ENCODE peak calls at places on chromosome 21, in eight cellular contexts. J is NB4, X is transverse colon, H is psoas muscle, D is astrocyte, M is HCT116, U is heart left ventricle, C is AG04450. Z is an unnamed sample.

GRCh38 chr21:25790122-25790951 is 55.6 kb downstream of the GABPA start:
- DNase-seq in J (peak; percentile 40), U (no peak), X (no peak), C (no peak), H (no peak), M (peak; percentile 34), D (peak; percentile 16), Z (peak; percentile 42)

GRCh38 chr21:42654179-42654912 is 925 bp downstream of the PDE9A start:
- DNase-seq in C (no peak), X (no peak), J (peak; percentile 78), H (no peak), M (no peak), D (no peak), U (no peak), Z (peak; percentile 18)

GRCh38 chr21:32253215-32253641 is 25.6 kb downstream of the MIS18A start:
- DNase-seq in H (peak; percentile 30), J (no peak), X (no peak), U (peak; percentile 70), M (no peak), D (peak; percentile 64), C (peak; percentile 18), Z (no peak)

GRCh38 chr21:46423546-46424061 is 35.1 kb upstream of the DIP2A start:
- DNase-seq in X (no peak), H (no peak), J (peak; percentile 38), C (no peak), M (no peak), D (no peak), U (no peak), Z (no peak)

GRCh38 chr21:41621523-41621922 is 113.6 kb upstream of the TMPRSS2 start:
- DNase-seq in H (peak; percentile 29), C (no peak), M (no peak), X (no peak), U (no peak), D (no peak), J (no peak), Z (no peak)

GRCh38 chr21:32241434-32241785 is 37.4 kb downstream of the MIS18A start:
- DNase-seq in X (no peak), J (no peak), D (no peak), C (no peak), U (no peak), M (no peak), H (no peak), Z (peak; percentile 2)

GRCh38 chr21:26136686-26137085 is 33.9 kb downstream of the APP start:
- DNase-seq in C (no peak), M (no peak), D (peak; percentile 42), U (no peak), J (no peak), X (no peak), H (no peak), Z (peak; percentile 91)

GRCh38 chr21:41953249-41953830 is 478 bp downstream of the C2CD2 start:
- DNase-seq in M (no peak), X (peak; percentile 26), J (no peak), D (no peak), U (peak; percentile 40), H (peak; percentile 44), C (no peak), Z (no peak)

GRCh38 chr21:41477641-41478318 is 30.2 kb downstream of the TMPRSS2 start:
- DNase-seq in H (no peak), C (no peak), X (no peak), J (no peak), D (peak; percentile 18), U (no peak), M (no peak), Z (no peak)

GRCh38 chr21:45971487-45972352 is 9.8 kb upstream of the COL6A1 start:
- DNase-seq in X (peak; percentile 35), C (peak; percentile 70), U (peak; percentile 73), M (no peak), J (no peak), H (peak; percentile 79), D (peak; percentile 43), Z (no peak)

GRCh38 chr21:41972511-41973205 is 18.8 kb upstream of the C2CD2 start:
- DNase-seq in C (no peak), U (peak; percentile 16), D (no peak), H (no peak), X (no peak), M (no peak), J (no peak), Z (no peak)

GRCh38 chr21:20523191-20523590 is 475.0 kb upstream of the NCAM2 start:
- DNase-seq in H (no peak), U (no peak), C (no peak), M (no peak), D (no peak), X (no peak), J (no peak), Z (no peak)

GRCh38 chr21:30882907-30883597 is 1.7 kb upstream of the KRTAP11-1 start:
- DNase-seq in D (no peak), X (no peak), C (no peak), H (no peak), M (no peak), J (no peak), U (no peak), Z (no peak)

GRCh38 chr21:42157606-42158310 is 61.2 kb upstream of the ABCG1 start:
- DNase-seq in U (no peak), C (no peak), M (no peak), J (no peak), H (no peak), D (no peak), X (no peak), Z (no peak)

GRCh38 chr21:16713331-16714114 is 799.3 kb upstream of the CXADR start:
- DNase-seq in M (no peak), U (no peak), H (no peak), X (no peak), D (peak; percentile 7), C (no peak), J (peak; percentile 1), Z (no peak)

GRCh38 chr21:45558044-45558721 is 15.9 kb upstream of the SLC19A1 start:
- DNase-seq in M (no peak), C (no peak), U (peak; percentile 6), H (no peak), D (no peak), X (no peak), J (no peak), Z (no peak)

GRCh38 chr21:45642122-45642813 is 1.3 kb upstream of the PCBP3 start:
- DNase-seq in H (peak; percentile 26), X (no peak), J (peak; percentile 20), C (no peak), M (no peak), U (no peak), D (no peak), Z (no peak)

GRCh38 chr21:15415541-15416261 is 314.1 kb upstream of the USP25 start:
- DNase-seq in X (no peak), C (no peak), J (no peak), U (no peak), D (peak; percentile 74), H (no peak), M (no peak), Z (no peak)

GRCh38 chr21:27476696-27477095 is 509.8 kb upstream of the ADAMTS5 start:
- DNase-seq in U (no peak), M (no peak), X (no peak), J (no peak), H (no peak), C (peak; percentile 7), D (no peak), Z (no peak)

GRCh38 chr21:42424848-42425602 is 21.3 kb downstream of the UBASH3A start:
- DNase-seq in U (no peak), H (no peak), D (no peak), X (peak; percentile 39), M (no peak), C (no peak), J (peak; percentile 89), Z (peak; percentile 76)

GRCh38 chr21:45863751-45864150 is 117.8 kb upstream of the COL6A1 start:
- DNase-seq in M (no peak), J (no peak), D (no peak), C (no peak), H (no peak), U (no peak), X (no peak), Z (no peak)

GRCh38 chr21:39048574-39048973 is 134.7 kb downstream of the PSMG1 start:
- DNase-seq in X (no peak), M (no peak), J (peak; percentile 74), C (no peak), D (peak; percentile 65), H (no peak), U (no peak), Z (no peak)
- TF ChIP-seq CTCF in X (no peak), M (no peak), J (no peak), C (no peak), D (no peak), H (no peak), U (no peak), Z (no peak)

DNA sequence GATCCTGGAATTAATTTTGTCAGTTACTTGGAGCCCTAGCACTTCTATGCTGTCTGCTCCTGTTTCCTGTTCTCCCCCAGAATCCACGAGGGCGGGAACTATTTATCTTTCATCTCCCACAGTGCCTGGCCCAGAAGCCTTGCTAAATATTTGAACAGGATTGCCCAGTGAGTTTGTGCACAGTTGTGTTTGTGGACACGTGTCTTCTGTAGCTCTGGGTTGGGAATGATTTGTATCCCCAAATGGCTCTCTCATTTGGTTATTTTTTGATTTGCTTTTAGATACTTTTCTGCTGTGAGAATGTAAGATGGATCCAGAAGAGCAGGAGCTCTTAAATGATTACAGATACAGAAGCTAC is 7.8 kb downstream of the DOP1B start:
- DNase-seq in X (peak; percentile 33), J (no peak), H (no peak), D (no peak), U (no peak), C (no peak), M (no peak), Z (no peak)
- H3K4me3 ChIP-seq in X (no peak overlapping the region), J (no peak overlapping the region), H (no peak overlapping the region), D (no peak overlapping the region), U (no peak overlapping the region), C (no peak overlapping the region), M (no peak overlapping the region), Z (no peak overlapping the region)

GRCh38 chr21:29338256-29338655 is 39.5 kb downstream of the BACH1 start:
- DNase-seq in C (no peak), D (no peak), J (no peak), H (no peak), X (no peak), M (no peak), U (no peak), Z (no peak)

GRCh38 chr21:29334717-29335428 is 36.2 kb downstream of the BACH1 start:
- DNase-seq in M (no peak), C (no peak), X (no peak), U (no peak), H (no peak), D (peak; percentile 93), J (peak; percentile 83), Z (no peak)

GRCh38 chr21:29333355-29333746 is 34.6 kb downstream of the BACH1 start:
- DNase-seq in J (no peak), H (no peak), C (no peak), U (no peak), D (no peak), M (no peak), X (no peak), Z (no peak)

GRCh38 chr21:29332461-29333354 is 34.0 kb downstream of the BACH1 start:
- DNase-seq in H (no peak), D (peak; percentile 76), M (no peak), X (no peak), J (no peak), C (no peak), U (no peak), Z (no peak)

GRCh38 chr21:29335720-29336119 is 37.0 kb downstream of the BACH1 start:
- DNase-seq in M (no peak), U (no peak), H (no peak), C (no peak), J (peak; percentile 20), X (no peak), D (peak; percentile 43), Z (no peak)
- TF ChIP-seq CTCF in M (no peak), U (no peak), H (peak; percentile 4), C (no peak), J (peak; percentile 7), X (no peak), D (no peak), Z (no peak)

GRCh38 chr21:43703068-43703880 is 15.7 kb upstream of the PDXK start:
- DNase-seq in D (peak; percentile 72), M (no peak), C (no peak), U (peak; percentile 43), H (peak; percentile 46), X (peak; percentile 78), J (peak; percentile 91), Z (no peak)
- H3K4me3 ChIP-seq in D (no peak overlapping the region), M (no peak overlapping the region), C (no peak overlapping the region), U (no peak overlapping the region), H (peak overlapping the region; percentile 11), X (no peak overlapping the region), J (peak overlapping the region; percentile 1), Z (no peak overlapping the region)